ENCODE peak calls at places on chromosomes 7 and 10, in seven cellular contexts. N is dorsolateral prefrontal cortex, E is adrenal gland, H is brain microvascular endothelial cell, F is AG10803, V is ovary, D is astrocyte of the cerebellum. C is an unnamed sample.

GRCh38 chr10:30557884-30558283 is 71.7 kb downstream of the LYZL2 start:
- DNase-seq in V (no peak), D (peak; percentile 27), N (no peak), H (peak; percentile 2), F (peak; percentile 44), E (no peak), C (no peak)

GRCh38 chr7:73986158-73986631 is 41.8 kb upstream of the ELN start:
- DNase-seq in V (no peak), E (no peak), N (no peak), F (no peak), H (no peak), D (no peak), C (no peak)

GRCh38 chr7:27553288-27553687 is 109.4 kb downstream of the HIBADH start:
- DNase-seq in V (no peak), F (no peak), D (no peak), E (no peak), H (no peak), N (no peak), C (no peak)

GRCh38 chr7:120583835-120584586 is 273.9 kb downstream of the TSPAN12 start:
- DNase-seq in E (no peak), F (peak; percentile 89), D (peak; percentile 77), H (peak; percentile 85), N (no peak), V (no peak), C (peak; percentile 87)

GRCh38 chr10:97270523-97271154 is 21.8 kb downstream of the ARHGAP19 start:
- DNase-seq in N (no peak), E (no peak), F (peak; percentile 39), H (peak; percentile 68), D (no peak), V (no peak), C (no peak)

GRCh38 chr7:148856035-148856881 is 27.8 kb downstream of the EZH2 start:
- DNase-seq in D (no peak), H (peak; percentile 29), V (no peak), E (peak; percentile 19), F (peak; percentile 20), N (no peak), C (no peak)

GRCh38 chr10:97888641-97889262 is 39.1 kb downstream of the GOLGA7B start:
- DNase-seq in F (peak; percentile 66), V (no peak), H (peak; percentile 32), E (peak; percentile 41), D (no peak), N (no peak), C (no peak)

GRCh38 chr10:132539431-132539839 is 1.8 kb downstream of the INPP5A start:
- DNase-seq in N (peak; percentile 46), H (no peak), V (no peak), D (no peak), F (no peak), E (peak; percentile 45), C (no peak)

GRCh38 chr10:80493482-80494021 is 39.4 kb downstream of the TSPAN14 start:
- DNase-seq in H (peak; percentile 86), D (peak; percentile 64), N (peak; percentile 42), V (no peak), F (peak; percentile 80), E (no peak), C (no peak)

GRCh38 chr7:129829677-129830631 is 122.8 kb downstream of the UBE2H start:
- DNase-seq in E (peak; percentile 93), N (peak; percentile 70), V (peak; percentile 86), D (peak; percentile 82), H (peak; percentile 56), F (peak; percentile 84), C (peak; percentile 77)

GRCh38 chr10:80477813-80478212 is 23.7 kb downstream of the TSPAN14 start:
- DNase-seq in V (no peak), H (peak; percentile 96), D (no peak), F (peak; percentile 58), E (peak; percentile 48), N (no peak), C (peak; percentile 63)

GRCh38 chr10:63843107-63843506 is 321.9 kb downstream of the REEP3 start:
- DNase-seq in V (no peak), N (no peak), E (no peak), F (no peak), H (no peak), D (no peak), C (no peak)

GRCh38 chr7:7478569-7478968 is 57.1 kb downstream of the COL28A1 start:
- DNase-seq in N (peak; percentile 42), E (no peak), H (no peak), D (no peak), F (no peak), V (no peak), C (no peak)

GRCh38 chr10:4205113-4205512 is 420.1 kb upstream of the KLF6 start:
- DNase-seq in F (no peak), D (no peak), V (no peak), H (no peak), N (no peak), E (no peak), C (no peak)

GRCh38 chr10:61900829-61901783 is at the start of gene ARID5B:
- DNase-seq in V (peak; percentile 24), E (peak; percentile 41), H (peak; percentile 81), F (peak; percentile 72), N (peak; percentile 65), D (no peak), C (peak; percentile 68)

GRCh38 chr10:61901829-61902447 is 439 bp downstream of the ARID5B start:
- DNase-seq in V (peak; percentile 21), F (no peak), H (peak; percentile 31), D (no peak), N (no peak), E (no peak), C (no peak)

GRCh38 chr10:61903991-61904350 is 2.5 kb downstream of the ARID5B start:
- DNase-seq in F (peak; percentile 26), H (no peak), V (no peak), D (no peak), N (no peak), E (no peak), C (no peak)

GRCh38 chr10:61903184-61903990 is 1.9 kb downstream of the ARID5B start:
- DNase-seq in F (peak; percentile 55), N (peak; percentile 69), V (peak; percentile 64), H (no peak), D (no peak), E (peak; percentile 64), C (no peak)

GRCh38 chr10:61902448-61903183 is 1.1 kb downstream of the ARID5B start:
- DNase-seq in F (peak; percentile 59), D (no peak), E (peak; percentile 63), N (peak; percentile 69), H (peak; percentile 67), V (peak; percentile 35), C (no peak)
- TF ChIP-seq CTCF in F (peak; percentile 47), D (peak; percentile 22), E (peak; percentile 18), N (peak; percentile 42), H (peak; percentile 47), V (no peak), C (no peak)

GRCh38 chr10:79441433-79441832 is 4.0 kb downstream of the ZCCHC24 start:
- DNase-seq in H (no peak), E (no peak), V (no peak), N (no peak), F (no peak), D (no peak), C (no peak)
- H3K4me3 ChIP-seq in H (no peak overlapping the region), E (no peak overlapping the region), V (no peak overlapping the region), N (peak overlapping the region; percentile 89), F (no peak overlapping the region), D (peak overlapping the region; percentile 89), C (no peak overlapping the region)

GRCh38 chr7:137751361-137752009 is 95.3 kb downstream of the DGKI start:
- DNase-seq in E (no peak), F (no peak), N (no peak), D (no peak), H (no peak), V (no peak), C (no peak)

GRCh38 chr7:137753067-137753466 is 93.7 kb downstream of the DGKI start:
- DNase-seq in F (no peak), D (no peak), E (no peak), H (no peak), N (no peak), V (no peak), C (no peak)

GRCh38 chr7:137742051-137742450 is 104.7 kb downstream of the DGKI start:
- DNase-seq in V (no peak), N (no peak), D (no peak), H (no peak), F (no peak), E (no peak), C (no peak)

GRCh38 chr7:137743021-137743420 is 103.8 kb downstream of the DGKI start:
- DNase-seq in V (no peak), F (no peak), N (no peak), D (no peak), E (no peak), H (no peak), C (no peak)

GRCh38 chr7:137747359-137748031 is 99.3 kb downstream of the DGKI start:
- DNase-seq in H (no peak), E (no peak), F (peak; percentile 33), D (no peak), V (no peak), N (no peak), C (no peak)
- TF ChIP-seq CTCF in H (no peak), E (no peak), F (no peak), D (no peak), V (no peak), N (no peak), C (no peak)

DNA sequence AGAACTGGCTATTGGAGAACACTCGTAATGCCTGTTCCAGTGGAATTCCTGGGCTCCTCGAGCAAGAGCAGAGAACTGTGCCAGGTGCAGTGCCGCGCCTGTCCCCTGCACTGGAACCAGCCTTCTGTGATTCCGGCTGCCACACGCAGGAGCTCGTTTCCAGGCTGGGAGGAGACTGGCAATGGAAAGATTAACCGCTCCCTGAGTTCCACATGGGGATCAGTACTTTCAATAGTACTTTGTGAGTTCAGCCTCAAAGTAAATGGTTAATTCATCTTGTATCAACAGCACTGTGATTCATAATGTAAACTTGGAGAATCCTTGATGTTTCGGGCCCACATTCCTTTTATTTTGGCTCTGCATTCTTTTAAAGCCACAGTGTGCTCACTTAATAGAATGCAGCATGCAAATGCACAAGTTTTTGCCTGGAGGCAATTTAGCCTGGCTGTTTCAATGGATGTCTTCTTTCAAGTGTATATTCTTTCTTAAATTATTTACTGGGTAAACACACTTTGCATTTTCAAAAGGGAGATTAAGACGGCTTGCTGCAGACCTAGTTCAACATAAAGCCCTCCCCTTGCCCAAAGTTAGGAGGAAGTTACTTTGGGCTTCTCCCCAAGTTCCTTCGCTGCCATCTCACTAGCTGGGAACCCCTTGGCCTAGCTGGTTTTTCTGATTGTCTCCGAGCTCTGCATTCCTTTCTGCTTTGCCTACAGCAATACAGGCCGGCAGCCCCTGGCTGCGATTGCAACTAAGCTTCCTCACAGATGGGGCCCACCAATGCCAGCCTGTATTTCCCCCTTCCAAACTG is 138.1 kb upstream of the TCF7L2 start:
- DNase-seq in D (peak; percentile 95), N (no peak), F (peak; percentile 95), E (peak; percentile 75), H (peak; percentile 89), V (peak; percentile 35), C (peak; percentile 94)
- H3K4me3 ChIP-seq in D (peak overlapping the region; percentile 23), N (no peak overlapping the region), F (peak overlapping the region; percentile 53), E (no peak overlapping the region), H (peak overlapping the region; percentile 43), V (no peak overlapping the region), C (no peak overlapping the region)

GRCh38 chr7:100600222-100601038 is 1.7 kb upstream of the PCOLCE start:
- DNase-seq in E (no peak), V (no peak), F (no peak), D (no peak), H (no peak), N (no peak), C (no peak)
- TF ChIP-seq CTCF in E (no peak), V (no peak), F (no peak), D (no peak), H (peak; percentile 8), N (no peak), C (no peak)

GRCh38 chr7:75842836-75843446 is 29.3 kb upstream of the CCL24 start:
- DNase-seq in E (no peak), V (peak; percentile 25), F (peak; percentile 87), H (peak; percentile 85), N (no peak), D (peak; percentile 66), C (peak; percentile 91)
- H3K4me3 ChIP-seq in E (no peak overlapping the region), V (no peak overlapping the region), F (no peak overlapping the region), H (peak overlapping the region; percentile 26), N (no peak overlapping the region), D (no peak overlapping the region), C (peak overlapping the region; percentile 10)